ENCODE peak calls at places on chromosomes 1 and 21, in nine cellular contexts. U, A, E, D, L, Q, P, O and K are unnamed samples.
A peak's percentile ranks its signal among the peaks of the same experiment; 100 is the strongest.

GRCh38 chr21:37509802-37510393 is 143.3 kb downstream of the DYRK1A start:
- DNase-seq in U (no peak), A (no peak), E (no peak), D (no peak), L (no peak), Q (peak; percentile 37), P (no peak), O (no peak), K (no peak)

GRCh38 chr1:50422946-50423669 is at the start of gene DMRTA2:
- DNase-seq in U (peak; percentile 87), A (no peak), E (no peak), D (no peak), L (no peak), Q (peak; percentile 86), P (no peak), O (no peak), K (no peak)

GRCh38 chr1:227939791-227940771 is 7.7 kb downstream of the WNT9A start:
- DNase-seq in U (peak; percentile 40), A (peak; percentile 18), E (peak; percentile 22), D (no peak), L (no peak), Q (no peak), P (peak; percentile 4), O (peak; percentile 64), K (peak; percentile 59)

GRCh38 chr1:56578963-56579875 is at the start of gene PLPP3:
- DNase-seq in U (peak; percentile 80), A (peak; percentile 89), E (peak; percentile 87), D (peak; percentile 79), L (peak; percentile 78), Q (peak; percentile 81), P (peak; percentile 83), O (peak; percentile 95), K (peak; percentile 91)

GRCh38 chr1:198649598-198650338 is 10.9 kb downstream of the PTPRC start:
- DNase-seq in U (no peak), A (no peak), E (no peak), D (no peak), L (no peak), Q (no peak), P (no peak), O (no peak), K (no peak)

GRCh38 chr1:247857069-247857985 is at the start of gene TRIM58:
- DNase-seq in U (peak; percentile 73), A (no peak), E (peak; percentile 69), D (no peak), L (no peak), Q (peak; percentile 62), P (peak; percentile 87), O (peak; percentile 73), K (peak; percentile 69)

GRCh38 chr1:112515311-112516009 is 6.7 kb downstream of the WNT2B start:
- DNase-seq in U (no peak), A (no peak), E (no peak), D (peak; percentile 6), L (no peak), Q (no peak), P (no peak), O (no peak), K (no peak)

GRCh38 chr1:226574591-226575435 is 26.2 kb downstream of the STUM start:
- DNase-seq in U (no peak), A (no peak), E (no peak), D (no peak), L (no peak), Q (no peak), P (no peak), O (peak; percentile 66), K (peak; percentile 49)

GRCh38 chr1:221254813-221255212 is 375.6 kb downstream of the HLX start:
- DNase-seq in U (no peak), A (no peak), E (no peak), D (no peak), L (no peak), Q (no peak), P (no peak), O (no peak), K (no peak)

GRCh38 chr1:232877361-232877991 is 72.3 kb downstream of the MAP10 start:
- DNase-seq in U (no peak), A (no peak), E (no peak), D (no peak), L (no peak), Q (no peak), P (no peak), O (no peak), K (no peak)

GRCh38 chr1:107626075-107626796 is 338.7 kb downstream of the VAV3 start:
- DNase-seq in U (no peak), A (no peak), E (no peak), D (no peak), L (no peak), Q (peak; percentile 11), P (no peak), O (no peak), K (no peak)

GRCh38 chr1:59057801-59058200 is 239.1 kb upstream of the FGGY start:
- DNase-seq in U (no peak), A (no peak), E (no peak), D (no peak), L (no peak), Q (no peak), P (no peak), O (no peak), K (no peak)

GRCh38 chr1:42924249-42925131 is 34.2 kb downstream of the SLC2A1 start:
- DNase-seq in U (peak; percentile 98), A (peak; percentile 95), E (peak; percentile 93), D (peak; percentile 86), L (peak; percentile 91), Q (peak; percentile 96), P (peak; percentile 96), O (peak; percentile 97), K (peak; percentile 97)

GRCh38 chr1:113761937-113762336 is 2.7 kb upstream of the PHTF1 start:
- DNase-seq in U (no peak), A (no peak), E (no peak), D (no peak), L (no peak), Q (no peak), P (no peak), O (no peak), K (no peak)

DNA sequence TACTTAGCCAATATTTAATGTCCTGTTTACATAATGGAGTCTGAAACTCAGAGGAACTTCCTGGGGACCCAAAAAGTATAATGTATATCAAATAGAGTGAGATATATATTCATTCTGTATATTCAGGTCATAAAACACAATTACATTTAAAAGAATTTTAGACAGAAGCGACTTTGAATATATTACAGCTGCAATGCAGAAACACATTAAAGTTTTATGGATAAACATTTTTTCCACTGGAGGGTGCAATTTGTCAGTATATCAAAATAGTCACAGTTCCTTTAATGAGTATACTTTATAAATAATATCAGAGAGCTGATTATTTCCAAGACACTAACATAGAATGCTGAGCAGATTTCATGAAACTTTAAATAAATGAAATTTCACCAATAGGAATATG is 43.9 kb upstream of the CRB1 start:
- DNase-seq in U (no peak), A (no peak), E (no peak), D (no peak), L (no peak), Q (peak; percentile 13), P (no peak), O (no peak), K (no peak)
- TF ChIP-seq EP300 in U (no peak), A (no peak), E (no peak), D (no peak), L (no peak), Q (no peak), P (no peak), O (no peak), K (no peak)

GRCh38 chr1:17093822-17094393 is 25.3 kb downstream of the PADI2 start:
- DNase-seq in U (no peak), A (no peak), E (no peak), D (no peak), L (no peak), Q (no peak), P (no peak), O (no peak), K (no peak)

GRCh38 chr1:17084787-17085186 is 31.0 kb upstream of the SDHB start:
- DNase-seq in U (no peak), A (no peak), E (no peak), D (no peak), L (no peak), Q (no peak), P (no peak), O (no peak), K (no peak)

GRCh38 chr1:17090844-17091243 is 28.4 kb downstream of the PADI2 start:
- DNase-seq in U (no peak), A (no peak), E (no peak), D (no peak), L (no peak), Q (no peak), P (no peak), O (no peak), K (no peak)

GRCh38 chr1:17091252-17091651 is 28.0 kb downstream of the PADI2 start:
- DNase-seq in U (no peak), A (peak; percentile 64), E (no peak), D (no peak), L (no peak), Q (no peak), P (no peak), O (no peak), K (no peak)

GRCh38 chr1:17089496-17089895 is 29.8 kb downstream of the PADI2 start:
- DNase-seq in U (no peak), A (no peak), E (no peak), D (no peak), L (peak; percentile 12), Q (no peak), P (no peak), O (no peak), K (no peak)
- TF ChIP-seq EP300 in U (no peak), A (no peak), E (no peak), D (no peak), L (peak; percentile 53), Q (no peak), P (no peak), O (no peak), K (no peak)

GRCh38 chr1:26225033-26225831 is 8.8 kb upstream of the CEP85 start:
- DNase-seq in U (peak; percentile 95), A (peak; percentile 72), E (peak; percentile 80), D (peak; percentile 84), L (peak; percentile 30), Q (peak; percentile 87), P (peak; percentile 78), O (peak; percentile 70), K (no peak)
- TF ChIP-seq EP300 in U (no peak), A (no peak), E (no peak), D (no peak), L (no peak), Q (no peak), P (no peak), O (no peak), K (no peak)

DNA sequence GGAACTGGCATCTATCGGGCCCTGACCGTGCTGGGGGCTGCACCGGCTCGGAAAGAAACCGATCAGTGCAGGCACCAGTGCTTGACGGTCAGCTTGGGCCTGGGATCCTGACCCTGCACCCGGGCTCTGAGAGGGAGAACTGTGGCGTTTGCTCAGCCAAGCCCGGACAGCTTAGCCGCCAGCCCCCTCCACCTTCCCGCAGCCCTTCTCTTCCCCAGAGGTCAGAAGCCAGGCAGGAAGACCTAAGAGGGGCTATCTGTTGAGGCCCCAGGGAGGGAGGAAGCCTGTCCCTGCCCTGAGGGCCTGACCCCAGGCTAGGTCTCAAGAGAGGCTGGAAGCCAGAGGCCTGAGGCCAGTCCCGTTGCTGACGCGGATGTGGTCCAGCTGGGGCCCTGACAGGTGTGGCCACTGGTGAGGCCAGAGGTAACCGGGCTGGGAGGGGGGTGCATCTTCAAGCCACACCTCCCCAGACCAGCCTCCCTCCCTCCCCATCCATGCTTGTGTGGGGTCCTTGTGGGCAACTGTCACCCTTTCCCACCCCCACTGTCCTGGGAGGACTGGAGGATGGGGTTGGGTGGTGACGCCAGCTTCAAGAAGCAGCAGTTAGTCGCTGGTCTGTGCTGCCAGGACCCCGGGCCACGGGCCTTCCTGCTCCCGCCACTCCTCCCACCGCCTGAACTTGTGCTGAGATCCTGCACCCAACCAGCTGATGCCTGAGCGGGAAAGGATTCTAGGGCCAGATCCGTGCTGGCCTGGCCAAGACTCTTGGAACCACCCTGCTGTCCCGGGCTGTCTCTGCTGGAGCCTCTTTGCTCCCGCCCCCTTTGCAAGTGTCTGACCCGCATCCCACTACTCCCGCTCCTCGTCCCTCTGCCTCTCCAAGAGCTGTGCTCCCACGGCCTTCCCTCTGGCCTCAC is 2.6 kb upstream of the DVL1 start:
- DNase-seq in U (no peak), A (peak; percentile 71), E (no peak), D (no peak), L (peak; percentile 45), Q (no peak), P (no peak), O (peak; percentile 90), K (no peak)
- TF ChIP-seq EP300 in U (no peak), A (no peak), E (no peak), D (no peak), L (no peak), Q (no peak), P (no peak), O (no peak), K (no peak)